ENCODE peak calls at places on chromosomes 16 and 17, in five cellular contexts. I, E, N, S and W are unnamed samples.

GRCh38 chr17:34733351-34733750 is 154.0 kb downstream of the TMEM132E start:
- DNase-seq in I (no peak), E (no peak), N (no peak), S (no peak), W (no peak)

GRCh38 chr17:32659419-32659842 is 172.6 kb downstream of the CDK5R1 start:
- DNase-seq in I (peak; percentile 55), E (peak; percentile 70), N (peak; percentile 70), S (peak; percentile 86), W (peak; percentile 68)

GRCh38 chr17:41615454-41615853 is 2.9 kb upstream of the KRT16 start:
- DNase-seq in I (no peak), E (no peak), N (peak; percentile 55), S (no peak), W (no peak)

GRCh38 chr17:7191571-7192270 is 12.6 kb upstream of the ASGR1 start:
- DNase-seq in I (no peak), E (peak; percentile 86), N (peak; percentile 34), S (peak; percentile 46), W (no peak)

GRCh38 chr17:73562896-73563295 is 81.3 kb downstream of the SDK2 start:
- DNase-seq in I (no peak), E (no peak), N (peak; percentile 28), S (no peak), W (no peak)

GRCh38 chr16:58494981-58495860 is 4.7 kb upstream of the NDRG4 start:
- DNase-seq in I (peak; percentile 89), E (peak; percentile 93), N (peak; percentile 85), S (peak; percentile 99), W (peak; percentile 98)

GRCh38 chr16:71460246-71460645 is 1.8 kb downstream of the ZNF23 start:
- DNase-seq in I (peak; percentile 95), E (no peak), N (peak; percentile 60), S (peak; percentile 80), W (peak; percentile 63)

GRCh38 chr16:49717693-49718092 is 138.2 kb downstream of the ZNF423 start:
- DNase-seq in I (no peak), E (no peak), N (no peak), S (no peak), W (no peak)

GRCh38 chr17:61202564-61202963 is 197.1 kb upstream of the TBX2 start:
- DNase-seq in I (no peak), E (no peak), N (peak; percentile 34), S (peak; percentile 44), W (peak; percentile 22)

GRCh38 chr17:72719582-72720493 is 372.6 kb downstream of the SLC39A11 start:
- DNase-seq in I (no peak), E (no peak), N (no peak), S (peak; percentile 79), W (peak; percentile 92)

GRCh38 chr16:69293401-69293800 is 17.7 kb upstream of the VPS4A start:
- DNase-seq in I (no peak), E (no peak), N (no peak), S (no peak), W (no peak)

GRCh38 chr16:85248269-85248668 is 136.0 kb upstream of the CIBAR2 start:
- DNase-seq in I (no peak), E (no peak), N (no peak), S (no peak), W (no peak)
- H3K4me3 ChIP-seq in I (no peak overlapping the region), E (no peak overlapping the region), N (no peak overlapping the region), S (no peak overlapping the region), W (no peak overlapping the region)

GRCh38 chr16:54284319-54284930 is 2.2 kb downstream of the IRX3 start:
- DNase-seq in I (peak; percentile 21), E (peak; percentile 57), N (no peak), S (no peak), W (peak; percentile 6)
- H3K4me3 ChIP-seq in I (peak overlapping the region; percentile 81), E (peak overlapping the region; percentile 79), N (no peak overlapping the region), S (peak overlapping the region; percentile 64), W (peak overlapping the region; percentile 64)

GRCh38 chr16:53056528-53056881 is 1.7 kb downstream of the CHD9 start:
- DNase-seq in I (peak; percentile 33), E (no peak), N (peak; percentile 52), S (peak; percentile 70), W (peak; percentile 69)
- H3K4me3 ChIP-seq in I (no peak overlapping the region), E (no peak overlapping the region), N (peak overlapping the region; percentile 88), S (no peak overlapping the region), W (no peak overlapping the region)

DNA sequence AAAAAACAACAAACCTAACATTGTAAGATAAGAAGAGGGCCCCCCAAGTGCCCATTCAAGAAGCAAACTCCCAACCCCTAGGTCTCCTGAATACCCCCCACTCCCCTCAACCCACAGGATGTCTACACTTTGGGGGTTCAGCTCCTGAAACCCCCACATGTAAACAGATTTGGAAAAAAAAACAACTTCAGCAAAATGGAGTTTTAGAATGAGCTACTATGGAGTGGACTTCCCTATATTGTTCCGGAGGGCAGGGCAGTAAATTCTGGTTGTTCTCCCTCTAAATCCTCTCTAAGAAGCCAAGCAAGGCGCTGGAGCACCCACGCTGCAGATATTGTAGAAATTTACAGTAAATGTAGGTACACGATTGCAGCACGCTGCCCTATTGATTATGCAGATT is 8.5 kb upstream of the ZFHX3 start:
- DNase-seq in I (no peak), E (no peak), N (no peak), S (no peak), W (no peak)
- H3K4me3 ChIP-seq in I (peak overlapping the region; percentile 65), E (peak overlapping the region; percentile 81), N (peak overlapping the region; percentile 85), S (peak overlapping the region; percentile 72), W (peak overlapping the region; percentile 77)

GRCh38 chr16:2912330-2913199 is 834 bp downstream of the FLYWCH1 start:
- DNase-seq in I (peak; percentile 70), E (peak; percentile 47), N (peak; percentile 25), S (peak; percentile 80), W (peak; percentile 67)
- H3K4me3 ChIP-seq in I (peak overlapping the region; percentile 87), E (peak overlapping the region; percentile 96), N (peak overlapping the region; percentile 95), S (peak overlapping the region; percentile 88), W (peak overlapping the region; percentile 87)

GRCh38 chr16:67965668-67966548 is 2.5 kb downstream of the SLC12A4 start:
- DNase-seq in I (peak; percentile 46), E (no peak), N (no peak), S (peak; percentile 48), W (no peak)
- H3K4me3 ChIP-seq in I (peak overlapping the region; percentile 99), E (peak overlapping the region; percentile 73), N (no peak overlapping the region), S (peak overlapping the region; percentile 84), W (peak overlapping the region; percentile 92)